ENCODE peak calls at places on chromosomes 16 and 17, in seven cellular contexts. X is iPS DF 6.9; B is ACHN; I is GM04504; R is uterus; V is stimulated activated CD8-positive, alpha-beta memory T cell treated with anti-CD3 and anti-CD28 coated beads, Interleukin-15, amount 100 ng/mL, for 1 hour; N is RPMI7951. O is an unnamed sample.

GRCh38 chr17:30095507-30096244 is 20.9 kb upstream of the NSRP1 start:
- DNase-seq in X (no peak), B (peak; percentile 89), I (peak; percentile 35), R (no peak), V (no peak), N (peak; percentile 78), O (no peak)

GRCh38 chr17:17942846-17943245 is 29.4 kb downstream of the TOM1L2 start:
- DNase-seq in X (no peak), B (no peak), I (no peak), R (no peak), V (no peak), N (peak; percentile 35), O (no peak)

GRCh38 chr16:17467923-17468540 is 2.7 kb downstream of the XYLT1 start:
- DNase-seq in X (no peak), B (peak; percentile 14), I (no peak), R (peak; percentile 75), V (no peak), N (peak; percentile 33), O (peak; percentile 21)

GRCh38 chr17:78344666-78345065 is 15.2 kb downstream of the SOCS3 start:
- DNase-seq in X (no peak), B (no peak), I (no peak), R (no peak), V (no peak), N (no peak), O (no peak)

GRCh38 chr16:89956511-89957213 is 8.1 kb downstream of the DEF8 start:
- DNase-seq in X (no peak), B (no peak), I (no peak), R (no peak), V (no peak), N (no peak), O (no peak)

GRCh38 chr17:74452841-74453661 is 13.4 kb upstream of the CD300A start:
- DNase-seq in X (no peak), B (no peak), I (no peak), R (no peak), V (no peak), N (no peak), O (no peak)

GRCh38 chr16:56301391-56301850 is 110.1 kb downstream of the GNAO1 start:
- DNase-seq in X (no peak), B (peak; percentile 10), I (peak; percentile 24), R (no peak), V (no peak), N (peak; percentile 80), O (no peak)

GRCh38 chr17:28173071-28173561 is 130.6 kb downstream of the NLK start:
- DNase-seq in X (no peak), B (no peak), I (no peak), R (no peak), V (no peak), N (no peak), O (no peak)

GRCh38 chr16:57528499-57529323 is 7.7 kb downstream of the CCDC102A start:
- DNase-seq in X (no peak), B (no peak), I (no peak), R (peak; percentile 17), V (no peak), N (no peak), O (no peak)

GRCh38 chr17:18314059-18314730 is 599 bp downstream of the TOP3A start:
- DNase-seq in X (no peak), B (peak; percentile 27), I (no peak), R (no peak), V (no peak), N (peak; percentile 6), O (no peak)

GRCh38 chr17:82936768-82937171 is 96.9 kb upstream of the ZNF750 start:
- DNase-seq in X (no peak), B (no peak), I (no peak), R (no peak), V (no peak), N (no peak), O (no peak)

O was measured in DMS153.